ENCODE peak calls at places on chromosomes 13 and 19, in eight cellular contexts. E is mesenchymal stem cell, Q is DND-41, L is PC-3, J is fibroblast of lung, D is astrocyte, U is MM.1S, W is HCT116. K is an unnamed sample.
A peak's percentile ranks its signal among the peaks of the same experiment; 100 is the strongest.

GRCh38 chr13:111184685-111185401 is 69.7 kb downstream of the ARHGEF7 start:
- DNase-seq in E (no peak), Q (peak; percentile 94), L (no peak), J (no peak), D (no peak), U (peak; percentile 69), W (no peak), K (peak; percentile 96)

GRCh38 chr13:50127017-50127725 is 111.9 kb downstream of the KCNRG start:
- DNase-seq in E (peak; percentile 88), Q (no peak), L (no peak), J (peak; percentile 69), D (no peak), U (no peak), W (no peak), K (peak; percentile 64)

GRCh38 chr13:49806126-49806536 is 13.6 kb upstream of the KPNA3 start:
- DNase-seq in E (no peak), Q (no peak), L (peak; percentile 58), J (no peak), D (no peak), U (no peak), W (no peak), K (no peak)

GRCh38 chr19:48452656-48453480 is 2.5 kb upstream of the KCNJ14 start:
- DNase-seq in E (no peak), Q (no peak), L (no peak), J (peak; percentile 11), D (no peak), U (no peak), W (no peak), K (no peak)

GRCh38 chr13:95643814-95644598 is 500 bp downstream of the DZIP1 start:
- DNase-seq in E (peak; percentile 74), Q (no peak), L (no peak), J (peak; percentile 56), D (peak; percentile 37), U (no peak), W (no peak), K (no peak)

GRCh38 chr13:49638416-49639072 is 10.2 kb downstream of the ARL11 start:
- DNase-seq in E (no peak), Q (no peak), L (peak; percentile 43), J (no peak), D (no peak), U (no peak), W (no peak), K (no peak)

GRCh38 chr13:111623170-111623569 is 302.7 kb downstream of the TEX29 start:
- DNase-seq in E (no peak), Q (no peak), L (no peak), J (no peak), D (no peak), U (no peak), W (no peak), K (no peak)

GRCh38 chr13:31756346-31756745 is 17.0 kb downstream of the RXFP2 start:
- DNase-seq in E (peak; percentile 89), Q (no peak), L (peak; percentile 40), J (peak; percentile 83), D (peak; percentile 94), U (no peak), W (no peak), K (no peak)

GRCh38 chr19:3360494-3361383 is 5.6 kb upstream of the NFIC start:
- DNase-seq in E (peak; percentile 72), Q (peak; percentile 62), L (peak; percentile 31), J (no peak), D (no peak), U (no peak), W (no peak), K (peak; percentile 67)

GRCh38 chr19:3358392-3358918 is 7.9 kb upstream of the NFIC start:
- DNase-seq in E (no peak), Q (peak; percentile 76), L (no peak), J (no peak), D (no peak), U (no peak), W (no peak), K (no peak)

GRCh38 chr19:3361384-3362216 is 4.8 kb upstream of the NFIC start:
- DNase-seq in E (peak; percentile 44), Q (no peak), L (no peak), J (no peak), D (no peak), U (no peak), W (no peak), K (no peak)

GRCh38 chr19:3358919-3359849 is 7.2 kb upstream of the NFIC start:
- DNase-seq in E (peak; percentile 57), Q (peak; percentile 75), L (peak; percentile 42), J (peak; percentile 61), D (no peak), U (peak; percentile 31), W (no peak), K (peak; percentile 69)

DNA sequence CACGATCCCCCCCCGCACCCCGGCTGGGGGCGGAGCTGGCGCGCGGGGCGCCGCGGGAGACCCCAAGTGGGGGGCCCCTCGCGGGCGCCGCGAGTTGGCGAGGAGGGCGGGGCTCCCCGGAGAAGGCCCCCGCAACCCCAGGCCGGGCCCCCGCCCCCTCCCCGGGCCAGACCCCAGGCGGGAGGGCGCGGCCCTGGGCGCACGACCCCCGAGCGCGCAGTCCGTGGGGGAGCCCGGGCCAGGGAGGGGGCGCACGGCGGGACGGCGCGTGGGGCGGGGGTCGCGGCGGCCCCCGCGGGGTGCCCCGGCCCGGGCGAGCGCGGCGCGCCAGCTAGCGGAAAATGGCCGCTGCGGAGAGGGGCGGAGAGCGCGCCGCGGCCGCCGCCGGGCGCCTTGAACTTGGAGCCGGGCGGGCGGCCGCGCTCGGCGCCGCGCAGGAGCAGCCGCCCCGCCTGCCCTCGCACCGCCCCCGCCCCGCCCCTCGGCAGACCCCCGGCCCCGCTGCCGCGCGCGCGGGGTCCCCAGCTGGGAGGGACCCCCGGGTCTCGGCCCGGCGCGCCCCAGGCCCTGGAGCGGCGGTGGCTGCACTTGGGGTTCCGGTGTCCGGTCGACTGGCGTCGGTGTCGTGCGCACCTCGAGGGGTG is 6.4 kb upstream of the NFIC start:
- DNase-seq in E (no peak), Q (peak; percentile 51), L (no peak), J (no peak), D (no peak), U (no peak), W (no peak), K (peak; percentile 68)
- H3K9ac ChIP-seq in E (peak overlapping the region; percentile 86), Q (peak overlapping the region; percentile 95), L (peak overlapping the region; percentile 75), J (peak overlapping the region; percentile 50), D (peak overlapping the region; percentile 73), U (no peak overlapping the region), W (peak overlapping the region; percentile 92), K (peak overlapping the region; percentile 85)

DNA sequence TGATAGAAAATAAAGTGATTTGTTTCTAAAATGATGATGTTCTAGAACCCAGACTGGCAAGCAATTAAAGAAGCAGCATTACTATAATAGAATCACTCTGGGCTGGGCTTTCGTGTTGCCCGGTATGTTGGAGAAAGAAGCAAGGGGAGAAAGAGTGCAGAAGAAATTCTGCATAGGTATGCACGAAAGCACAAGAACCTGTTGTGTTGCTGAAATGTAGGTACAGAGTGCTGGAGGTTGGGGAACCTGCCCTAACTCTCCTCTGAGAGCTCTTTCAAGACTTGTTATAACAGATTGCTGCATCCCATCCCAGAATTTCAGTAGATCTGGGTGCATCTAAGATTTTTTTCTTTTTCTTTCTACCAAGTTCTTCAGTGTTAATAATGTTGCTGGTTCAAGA is 95.7 kb upstream of the DACH1 start:
- DNase-seq in E (no peak), Q (no peak), L (no peak), J (no peak), D (no peak), U (no peak), W (no peak), K (no peak)
- H3K9ac ChIP-seq in E (no peak overlapping the region), Q (no peak overlapping the region), L (no peak overlapping the region), J (no peak overlapping the region), D (no peak overlapping the region), U (no peak overlapping the region), W (no peak overlapping the region), K (no peak overlapping the region)

GRCh38 chr19:7246601-7247000 is 47.6 kb downstream of the INSR start:
- DNase-seq in E (no peak), Q (no peak), L (no peak), J (no peak), D (no peak), U (no peak), W (no peak), K (no peak)

GRCh38 chr19:7238091-7238490 is 56.1 kb downstream of the INSR start:
- DNase-seq in E (no peak), Q (no peak), L (no peak), J (no peak), D (no peak), U (no peak), W (no peak), K (no peak)

GRCh38 chr19:7247160-7247559 is 47.1 kb downstream of the INSR start:
- DNase-seq in E (no peak), Q (no peak), L (no peak), J (no peak), D (no peak), U (no peak), W (no peak), K (no peak)

GRCh38 chr19:7242601-7243258 is 51.5 kb downstream of the INSR start:
- DNase-seq in E (peak; percentile 45), Q (no peak), L (peak; percentile 33), J (peak; percentile 49), D (peak; percentile 72), U (peak; percentile 78), W (no peak), K (no peak)
- H3K9ac ChIP-seq in E (peak overlapping the region; percentile 91), Q (no peak overlapping the region), L (no peak overlapping the region), J (no peak overlapping the region), D (peak overlapping the region; percentile 65), U (peak overlapping the region; percentile 75), W (no peak overlapping the region), K (no peak overlapping the region)

GRCh38 chr13:102845289-102845629 is 573 bp upstream of the ERCC5 start:
- DNase-seq in E (no peak), Q (no peak), L (no peak), J (no peak), D (no peak), U (no peak), W (no peak), K (no peak)

GRCh38 chr13:102848956-102849355 is 3.1 kb downstream of the ERCC5 start:
- DNase-seq in E (no peak), Q (no peak), L (no peak), J (no peak), D (no peak), U (no peak), W (no peak), K (no peak)

GRCh38 chr13:102845630-102846260 is at the start of gene ERCC5:
- DNase-seq in E (peak; percentile 97), Q (peak; percentile 95), L (peak; percentile 93), J (peak; percentile 96), D (peak; percentile 95), U (peak; percentile 97), W (peak; percentile 95), K (peak; percentile 99)

GRCh38 chr13:102846261-102847015 is 606 bp downstream of the ERCC5 start:
- DNase-seq in E (peak; percentile 69), Q (peak; percentile 65), L (peak; percentile 34), J (peak; percentile 41), D (peak; percentile 18), U (peak; percentile 45), W (peak; percentile 8), K (peak; percentile 95)

DNA sequence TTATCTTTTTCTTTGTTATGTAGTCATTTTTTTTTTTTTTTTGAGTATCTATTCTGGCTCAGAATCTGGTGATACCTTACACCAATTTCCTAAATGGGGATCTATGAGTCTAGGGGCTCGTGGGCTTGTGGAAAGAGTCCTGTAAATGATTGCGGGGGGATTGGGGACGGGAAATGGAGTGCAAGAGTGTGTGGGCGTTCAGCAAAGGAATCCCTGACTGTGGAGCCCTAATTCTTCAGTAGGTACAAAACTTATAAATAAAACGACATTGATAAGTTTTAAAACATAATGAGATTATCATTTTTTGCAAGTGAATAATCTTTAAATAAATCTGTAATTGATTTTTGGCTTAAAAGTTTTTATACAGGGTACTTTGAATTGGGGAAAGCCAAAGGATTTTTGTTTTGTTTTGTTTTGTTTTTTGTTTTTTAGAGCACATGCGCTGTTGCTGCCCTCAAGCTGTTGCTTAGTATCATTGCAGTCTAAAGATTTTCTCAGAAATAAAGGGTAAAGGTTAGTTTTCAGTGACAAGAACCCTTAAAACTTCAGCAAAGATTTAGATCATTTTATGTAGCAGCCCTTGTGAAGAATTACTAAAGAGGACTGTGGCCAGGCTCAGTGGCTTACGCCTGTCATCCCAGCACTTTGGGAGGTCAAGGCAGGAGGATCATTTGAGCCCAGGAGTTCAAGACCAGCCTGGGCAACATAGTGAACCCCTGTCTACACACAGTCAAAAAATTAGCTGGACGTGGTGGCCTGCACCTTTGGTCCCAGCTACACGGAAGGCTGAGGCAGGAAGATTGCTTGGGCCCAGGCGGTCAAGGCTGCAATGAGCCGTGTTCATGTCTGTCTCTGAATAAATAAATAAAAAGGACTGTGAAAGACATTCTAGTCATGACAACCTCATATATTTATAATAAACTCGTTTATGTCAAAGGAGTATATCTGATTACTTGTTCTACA is 1.7 kb downstream of the ERCC5 start:
- DNase-seq in E (peak; percentile 51), Q (peak; percentile 19), L (peak; percentile 26), J (peak; percentile 70), D (peak; percentile 14), U (peak; percentile 59), W (peak; percentile 19), K (peak; percentile 81)
- H3K9ac ChIP-seq in E (peak overlapping the region; percentile 99), Q (peak overlapping the region; percentile 95), L (peak overlapping the region; percentile 82), J (peak overlapping the region; percentile 13), D (peak overlapping the region; percentile 92), U (peak overlapping the region; percentile 96), W (peak overlapping the region; percentile 84), K (peak overlapping the region; percentile 99)

K was measured in Karpas-422.